ENCODE peak calls at places on chromosomes 3 and 15, in ten cellular contexts. R, H, G, N, U, Q, S, T, A and J are unnamed samples.
A peak's percentile ranks its signal among the peaks of the same experiment; 100 is the strongest.

GRCh38 chr15:67915374-67916050 is 75.7 kb upstream of the RNU6-1 start:
- DNase-seq in R (no peak), H (peak; percentile 27), G (no peak), N (no peak), U (peak; percentile 21), Q (peak; percentile 36), S (peak; percentile 80), T (peak; percentile 91), A (peak; percentile 72), J (no peak)

GRCh38 chr3:171026584-171027293 is at the start of gene SLC2A2:
- DNase-seq in R (no peak), H (no peak), G (no peak), N (no peak), U (no peak), Q (no peak), S (no peak), T (no peak), A (no peak), J (no peak)

GRCh38 chr3:69948246-69948862 is 51.2 kb upstream of the SAMMSON start:
- DNase-seq in R (peak; percentile 38), H (no peak), G (no peak), N (peak; percentile 30), U (peak; percentile 40), Q (peak; percentile 49), S (peak; percentile 6), T (no peak), A (no peak), J (peak; percentile 20)

GRCh38 chr3:195195321-195196209 is 75.4 kb downstream of the XXYLT1 start:
- DNase-seq in R (no peak), H (no peak), G (no peak), N (no peak), U (peak; percentile 87), Q (no peak), S (no peak), T (no peak), A (no peak), J (no peak)

GRCh38 chr3:165444745-165445144 is 248.6 kb upstream of the SLITRK3 start:
- DNase-seq in R (no peak), H (no peak), G (no peak), N (no peak), U (no peak), Q (no peak), S (no peak), T (no peak), A (no peak), J (no peak)

GRCh38 chr3:156635034-156635433 is 39.4 kb upstream of the TIPARP start:
- DNase-seq in R (no peak), H (no peak), G (no peak), N (no peak), U (no peak), Q (no peak), S (no peak), T (no peak), A (no peak), J (no peak)

GRCh38 chr3:188196232-188196990 is 42.5 kb downstream of the LPP start:
- DNase-seq in R (no peak), H (no peak), G (no peak), N (peak; percentile 69), U (no peak), Q (no peak), S (no peak), T (no peak), A (no peak), J (peak; percentile 36)

GRCh38 chr3:40414270-40414669 is 27.3 kb downstream of the ENTPD3 start:
- DNase-seq in R (no peak), H (no peak), G (no peak), N (no peak), U (no peak), Q (no peak), S (peak; percentile 15), T (no peak), A (no peak), J (no peak)

GRCh38 chr15:33458421-33458820 is 147.7 kb downstream of the RYR3 start:
- DNase-seq in R (no peak), H (no peak), G (no peak), N (no peak), U (no peak), Q (no peak), S (no peak), T (no peak), A (no peak), J (no peak)

GRCh38 chr15:57720861-57721260 is 14.3 kb downstream of the POLR2M start:
- DNase-seq in R (peak; percentile 65), H (no peak), G (no peak), N (peak; percentile 70), U (no peak), Q (no peak), S (no peak), T (no peak), A (no peak), J (no peak)

GRCh38 chr15:31347067-31347975 is 20.7 kb downstream of the KLF13 start:
- DNase-seq in R (no peak), H (no peak), G (no peak), N (no peak), U (no peak), Q (no peak), S (no peak), T (no peak), A (no peak), J (no peak)

GRCh38 chr3:53254810-53255359 is 937 bp downstream of the TKT start:
- DNase-seq in R (no peak), H (peak; percentile 36), G (no peak), N (peak; percentile 44), U (peak; percentile 88), Q (peak; percentile 72), S (peak; percentile 84), T (no peak), A (peak; percentile 70), J (peak; percentile 86)

GRCh38 chr3:139538733-139539132 is 809 bp downstream of the RBP1 start:
- DNase-seq in R (no peak), H (peak; percentile 26), G (no peak), N (peak; percentile 84), U (peak; percentile 39), Q (peak; percentile 10), S (peak; percentile 29), T (no peak), A (peak; percentile 47), J (no peak)

GRCh38 chr3:139534444-139534812 is 5.1 kb downstream of the RBP1 start:
- DNase-seq in R (peak; percentile 94), H (peak; percentile 66), G (peak; percentile 50), N (peak; percentile 95), U (peak; percentile 20), Q (no peak), S (no peak), T (no peak), A (peak; percentile 45), J (peak; percentile 69)

GRCh38 chr3:139534992-139535879 is 4.3 kb downstream of the RBP1 start:
- DNase-seq in R (peak; percentile 54), H (peak; percentile 19), G (no peak), N (peak; percentile 94), U (peak; percentile 36), Q (peak; percentile 83), S (no peak), T (peak; percentile 89), A (peak; percentile 86), J (no peak)

GRCh38 chr3:139537795-139538538 is 1.6 kb downstream of the RBP1 start:
- DNase-seq in R (no peak), H (no peak), G (no peak), N (no peak), U (no peak), Q (no peak), S (no peak), T (no peak), A (no peak), J (no peak)

GRCh38 chr3:139537325-139537724 is 2.2 kb downstream of the RBP1 start:
- DNase-seq in R (peak; percentile 62), H (no peak), G (no peak), N (peak; percentile 98), U (no peak), Q (no peak), S (no peak), T (no peak), A (no peak), J (no peak)
- H3K4me3 ChIP-seq in R (no peak overlapping the region), H (no peak overlapping the region), G (no peak overlapping the region), N (no peak overlapping the region), U (no peak overlapping the region), Q (no peak overlapping the region), S (no peak overlapping the region), T (no peak overlapping the region), A (no peak overlapping the region), J (no peak overlapping the region)

GRCh38 chr3:186722457-186722856 is 5.3 kb downstream of the KNG1 start:
- DNase-seq in R (no peak), H (no peak), G (no peak), N (no peak), U (peak; percentile 16), Q (no peak), S (peak; percentile 39), T (no peak), A (no peak), J (peak; percentile 45)
- TF ChIP-seq CTCF in R (no peak), H (no peak), G (peak; percentile 42), N (peak; percentile 23), U (no peak), Q (peak; percentile 28), S (no peak), T (no peak), A (no peak), J (peak; percentile 27)

DNA sequence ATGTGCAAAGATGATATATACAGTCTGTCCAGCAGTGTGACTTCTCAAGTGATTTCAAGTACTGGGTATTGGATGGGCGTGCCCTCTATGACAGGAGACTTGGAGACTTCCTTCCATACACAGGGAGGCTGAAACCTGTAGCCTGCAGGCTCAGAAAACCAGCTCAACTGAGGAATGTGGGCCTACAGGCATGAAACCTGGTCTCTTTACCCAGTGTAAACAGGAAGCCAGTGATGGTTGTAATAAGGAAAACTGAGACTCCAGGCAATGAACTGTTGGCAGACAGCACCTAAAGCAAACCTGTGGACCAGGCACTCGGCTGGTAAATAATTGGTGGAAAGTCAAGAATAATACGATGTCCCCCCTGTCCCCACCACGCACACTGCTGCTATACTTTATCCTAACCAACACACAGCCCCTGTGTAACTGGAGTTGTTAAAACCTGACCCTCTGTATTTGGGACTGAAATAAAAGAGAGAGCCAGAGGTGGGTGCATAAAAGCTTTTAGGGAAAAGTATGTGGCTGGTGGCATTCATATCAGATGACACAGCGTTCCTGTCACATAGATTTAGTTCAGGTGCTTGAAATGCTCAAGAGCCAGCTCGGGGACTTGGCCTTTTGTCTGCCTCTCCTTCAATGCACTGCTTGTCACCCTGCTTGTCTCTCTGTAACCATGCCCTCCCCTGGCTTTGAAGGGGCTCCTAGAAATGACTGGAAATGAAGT is 144.7 kb downstream of the TPRG1 start:
- DNase-seq in R (no peak), H (peak; percentile 42), G (no peak), N (no peak), U (no peak), Q (peak; percentile 60), S (peak; percentile 72), T (no peak), A (no peak), J (no peak)
- H3K4me3 ChIP-seq in R (no peak overlapping the region), H (no peak overlapping the region), G (no peak overlapping the region), N (no peak overlapping the region), U (no peak overlapping the region), Q (no peak overlapping the region), S (no peak overlapping the region), T (no peak overlapping the region), A (no peak overlapping the region), J (no peak overlapping the region)

DNA sequence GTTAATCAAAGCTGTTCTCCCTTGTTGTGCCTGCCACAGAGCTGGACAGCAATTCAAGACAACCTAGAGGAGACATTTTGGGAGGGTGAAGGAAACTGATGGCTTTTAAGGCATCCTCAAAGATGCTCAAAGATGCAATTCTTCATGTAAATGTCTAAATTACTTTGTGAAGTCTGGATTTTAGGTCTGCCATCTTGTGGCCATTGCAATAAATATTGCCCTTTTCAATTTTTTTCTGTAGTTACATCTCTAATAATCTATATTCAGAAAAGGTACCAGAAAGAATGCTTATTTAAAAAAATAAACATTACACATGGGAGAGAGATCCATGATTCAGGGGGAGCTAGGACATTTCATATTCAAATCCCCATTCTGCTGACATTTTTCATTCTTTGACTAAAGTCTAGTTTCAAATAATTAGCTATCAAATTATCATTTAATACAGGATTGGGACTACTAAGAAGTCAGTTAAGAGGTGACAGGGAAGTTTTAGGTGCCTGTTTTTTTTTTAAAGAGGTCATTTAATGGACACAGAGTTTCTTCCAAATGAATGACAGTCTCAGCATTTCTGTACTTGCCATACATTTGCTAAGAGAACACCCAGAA is 259.8 kb upstream of the WNT5A start:
- DNase-seq in R (no peak), H (no peak), G (no peak), N (no peak), U (no peak), Q (no peak), S (no peak), T (no peak), A (no peak), J (peak; percentile 54)
- TF ChIP-seq CTCF in R (peak; percentile 45), H (no peak), G (peak; percentile 37), N (peak; percentile 49), U (peak; percentile 57), Q (peak; percentile 45), S (no peak), T (no peak), A (no peak), J (peak; percentile 33)